ENCODE peak calls at places on chromosomes 16 and 17, in seven cellular contexts. One of them, this sample, is unnamed. For H3K4me1, the result is how much of the 10 kb centered on the place peaks cover.

GRCh38 chr16:20740007-20740883 is 1.4 kb downstream of the THUMPD1 start:
- DNase-seq in IMR-90: no peak
- DNase-seq in mesendoderm: peak
- DNase-seq in neuronal stem cell: no peak
- DNase-seq in H9: no peak
- DNase-seq in H1: no peak
- DNase-seq in mesenchymal stem cell: peak
- DNase-seq in this sample: no peak

GRCh38 chr16:85709766-85710423 is 21.1 kb upstream of the GINS2 start:
- DNase-seq in H9: no peak
- DNase-seq in mesendoderm: no peak
- DNase-seq in mesenchymal stem cell: no peak
- DNase-seq in H1: no peak
- DNase-seq in IMR-90: no peak
- DNase-seq in neuronal stem cell: no peak
- DNase-seq in this sample: no peak

GRCh38 chr17:77332981-77333685 is 192.4 kb downstream of the SEC14L1 start:
- DNase-seq in IMR-90: peak
- DNase-seq in H1: no peak
- DNase-seq in neuronal stem cell: no peak
- DNase-seq in mesendoderm: no peak
- DNase-seq in mesenchymal stem cell: peak
- DNase-seq in H9: no peak
- DNase-seq in this sample: peak

GRCh38 chr17:32318071-32318470 is 23.9 kb downstream of the C17orf75 start:
- DNase-seq in neuronal stem cell: no peak
- DNase-seq in mesenchymal stem cell: no peak
- DNase-seq in mesendoderm: no peak
- DNase-seq in H9: no peak
- DNase-seq in H1: no peak
- DNase-seq in IMR-90: no peak
- DNase-seq in this sample: no peak

GRCh38 chr16:2473999-2474876 is 689 bp upstream of the TBC1D24 start:
- DNase-seq in mesendoderm: no peak
- DNase-seq in IMR-90: peak
- DNase-seq in H9: peak
- DNase-seq in H1: peak
- DNase-seq in neuronal stem cell: no peak
- DNase-seq in mesenchymal stem cell: peak
- DNase-seq in this sample: peak

GRCh38 chr16:62445909-62446308 is 409.7 kb upstream of the CDH8 start:
- DNase-seq in mesendoderm: no peak
- DNase-seq in mesenchymal stem cell: no peak
- DNase-seq in H9: no peak
- DNase-seq in H1: no peak
- DNase-seq in neuronal stem cell: no peak
- DNase-seq in IMR-90: no peak
- DNase-seq in this sample: no peak

GRCh38 chr17:36592316-36592710 is 634 bp downstream of the DHRS11 start:
- DNase-seq in neuronal stem cell: peak
- DNase-seq in mesenchymal stem cell: no peak
- DNase-seq in H9: peak
- DNase-seq in mesendoderm: peak
- DNase-seq in IMR-90: no peak
- DNase-seq in H1: peak
- DNase-seq in this sample: no peak

GRCh38 chr16:89179656-89180315 is 8.2 kb downstream of the CDH15 start:
- DNase-seq in neuronal stem cell: no peak
- DNase-seq in H9: no peak
- DNase-seq in mesendoderm: no peak
- DNase-seq in IMR-90: no peak
- DNase-seq in mesenchymal stem cell: no peak
- DNase-seq in H1: peak
- DNase-seq in this sample: no peak

GRCh38 chr16:68367891-68368601 is 57.2 kb downstream of the PRMT7 start:
- DNase-seq in mesenchymal stem cell: no peak
- DNase-seq in IMR-90: no peak
- DNase-seq in H9: no peak
- DNase-seq in neuronal stem cell: no peak
- DNase-seq in mesendoderm: no peak
- DNase-seq in H1: no peak
- DNase-seq in this sample: no peak

GRCh38 chr16:31177136-31177535 is 2.8 kb upstream of the FUS start:
- DNase-seq in IMR-90: peak
- DNase-seq in mesendoderm: no peak
- DNase-seq in mesenchymal stem cell: peak
- DNase-seq in H1: no peak
- DNase-seq in neuronal stem cell: no peak
- DNase-seq in H9: no peak
- DNase-seq in this sample: no peak

GRCh38 chr17:67837965-67838364 is 12.7 kb downstream of the BPTF start:
- DNase-seq in mesenchymal stem cell: no peak
- DNase-seq in mesendoderm: no peak
- DNase-seq in H1: peak
- DNase-seq in IMR-90: no peak
- DNase-seq in H9: no peak
- DNase-seq in neuronal stem cell: no peak
- DNase-seq in this sample: no peak

GRCh38 chr16:31487720-31488629 is 5.1 kb downstream of the SLC5A2 start:
- DNase-seq in mesendoderm: peak
- DNase-seq in H9: peak
- DNase-seq in neuronal stem cell: no peak
- DNase-seq in H1: peak
- DNase-seq in mesenchymal stem cell: peak
- DNase-seq in IMR-90: peak
- DNase-seq in this sample: peak

GRCh38 chr17:30236297-30236624 is 764 bp upstream of the SLC6A4 start:
- DNase-seq in H1: no peak
- DNase-seq in IMR-90: no peak
- DNase-seq in mesenchymal stem cell: no peak
- DNase-seq in H9: no peak
- DNase-seq in mesendoderm: no peak
- DNase-seq in neuronal stem cell: no peak
- DNase-seq in this sample: peak

GRCh38 chr17:82200743-82201497 is 11.7 kb downstream of the CCDC57 start:
- DNase-seq in mesendoderm: no peak
- DNase-seq in H9: no peak
- DNase-seq in neuronal stem cell: no peak
- DNase-seq in mesenchymal stem cell: peak
- DNase-seq in H1: no peak
- DNase-seq in IMR-90: no peak
- DNase-seq in this sample: no peak

GRCh38 chr17:78622491-78623265 is 45.5 kb upstream of the DNAH17 start:
- DNase-seq in neuronal stem cell: no peak
- DNase-seq in mesendoderm: no peak
- DNase-seq in H1: no peak
- DNase-seq in H9: no peak
- DNase-seq in IMR-90: no peak
- DNase-seq in mesenchymal stem cell: no peak
- DNase-seq in this sample: no peak

GRCh38 chr17:1351967-1352366 is 48.1 kb downstream of the YWHAE start:
- DNase-seq in H9: no peak
- DNase-seq in neuronal stem cell: no peak
- DNase-seq in IMR-90: no peak
- DNase-seq in H1: no peak
- DNase-seq in mesenchymal stem cell: no peak
- DNase-seq in mesendoderm: no peak
- DNase-seq in this sample: no peak

GRCh38 chr17:74736423-74737298 is at the start of gene RAB37:
- DNase-seq in H1: peak
- DNase-seq in mesendoderm: peak
- DNase-seq in IMR-90: no peak
- DNase-seq in H9: peak
- DNase-seq in mesenchymal stem cell: no peak
- DNase-seq in neuronal stem cell: no peak
- DNase-seq in this sample: no peak

GRCh38 chr17:32461853-32462617 is 17.7 kb downstream of the PSMD11 start:
- DNase-seq in IMR-90: peak
- DNase-seq in mesenchymal stem cell: peak
- DNase-seq in mesendoderm: peak
- DNase-seq in H9: peak
- DNase-seq in H1: peak
- DNase-seq in neuronal stem cell: peak
- DNase-seq in this sample: peak

GRCh38 chr17:51607512-51607911 is 347.2 kb downstream of the UTP18 start:
- DNase-seq in H9: no peak
- DNase-seq in H1: no peak
- DNase-seq in mesenchymal stem cell: no peak
- DNase-seq in mesendoderm: peak
- DNase-seq in IMR-90: no peak
- DNase-seq in neuronal stem cell: no peak
- DNase-seq in this sample: no peak

GRCh38 chr17:47423406-47424295 is 99.9 kb downstream of the EFCAB13 start:
- DNase-seq in H1: peak
- DNase-seq in IMR-90: no peak
- DNase-seq in mesendoderm: peak
- DNase-seq in mesenchymal stem cell: peak
- DNase-seq in H9: peak
- DNase-seq in neuronal stem cell: no peak
- DNase-seq in this sample: peak
- H3K4ac ChIP-seq in H1: no peak
- H3K4ac ChIP-seq in IMR-90: no peak
- H3K4ac ChIP-seq in mesendoderm: no peak
- H3K4ac ChIP-seq in mesenchymal stem cell: no peak
- H3K4ac ChIP-seq in H9: no peak
- H3K4ac ChIP-seq in neuronal stem cell: no peak
- H3K4ac ChIP-seq in this sample: no peak

GRCh38 chr16:75254359-75254837 is 3.0 kb upstream of the BCAR1 start:
- DNase-seq in IMR-90: peak
- DNase-seq in mesenchymal stem cell: peak
- DNase-seq in mesendoderm: peak
- DNase-seq in H9: peak
- DNase-seq in neuronal stem cell: no peak
- DNase-seq in H1: no peak
- DNase-seq in this sample: peak

GRCh38 chr16:75256059-75256870 is 4.8 kb upstream of the BCAR1 start:
- DNase-seq in H9: peak
- DNase-seq in IMR-90: no peak
- DNase-seq in H1: no peak
- DNase-seq in mesenchymal stem cell: peak
- DNase-seq in mesendoderm: peak
- DNase-seq in neuronal stem cell: no peak
- DNase-seq in this sample: no peak

GRCh38 chr16:75258807-75259141 is 7.3 kb upstream of the BCAR1 start:
- DNase-seq in IMR-90: no peak
- DNase-seq in neuronal stem cell: no peak
- DNase-seq in mesenchymal stem cell: no peak
- DNase-seq in H1: no peak
- DNase-seq in mesendoderm: no peak
- DNase-seq in H9: no peak
- DNase-seq in this sample: no peak

GRCh38 chr16:75257886-75258806 is 6.7 kb upstream of the BCAR1 start:
- DNase-seq in IMR-90: no peak
- DNase-seq in mesenchymal stem cell: peak
- DNase-seq in H9: no peak
- DNase-seq in mesendoderm: no peak
- DNase-seq in H1: no peak
- DNase-seq in neuronal stem cell: no peak
- DNase-seq in this sample: no peak

GRCh38 chr16:75256871-75257343 is 5.5 kb upstream of the BCAR1 start:
- DNase-seq in mesendoderm: peak
- DNase-seq in IMR-90: peak
- DNase-seq in mesenchymal stem cell: peak
- DNase-seq in neuronal stem cell: no peak
- DNase-seq in H9: peak
- DNase-seq in H1: no peak
- DNase-seq in this sample: no peak
- H3K4me1 ChIP-seq in mesendoderm: under half
- H3K4me1 ChIP-seq in IMR-90: half or more
- H3K4me1 ChIP-seq in mesenchymal stem cell: half or more
- H3K4me1 ChIP-seq in neuronal stem cell: half or more
- H3K4me1 ChIP-seq in H9: under half
- H3K4me1 ChIP-seq in H1: half or more
- H3K4me1 ChIP-seq in this sample: half or more

DNA sequence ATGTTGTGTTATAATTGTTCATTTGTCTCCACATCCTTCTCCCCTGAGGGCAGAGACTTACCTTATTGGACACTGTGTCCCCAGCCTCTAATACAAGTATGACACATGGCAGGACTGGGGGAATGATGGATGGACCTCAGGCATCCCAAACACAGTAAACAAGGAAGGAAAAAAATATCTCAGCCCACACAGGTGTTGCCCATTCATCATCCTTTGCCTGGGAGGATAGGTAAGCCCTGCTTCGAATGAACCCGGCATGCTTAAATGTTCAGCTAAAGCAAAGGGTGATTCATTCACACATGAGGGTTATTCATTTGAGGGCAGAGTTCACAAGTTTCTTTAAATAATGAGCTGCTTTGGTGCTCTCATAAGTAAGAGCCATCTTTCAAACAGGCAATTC is 34.7 kb downstream of the MMD start:
- DNase-seq in mesendoderm: no peak
- DNase-seq in mesenchymal stem cell: no peak
- DNase-seq in neuronal stem cell: no peak
- DNase-seq in H9: no peak
- DNase-seq in H1: no peak
- DNase-seq in IMR-90: no peak
- DNase-seq in this sample: no peak
- H2BK120ac ChIP-seq in mesendoderm: no peak
- H2BK120ac ChIP-seq in mesenchymal stem cell: no peak
- H2BK120ac ChIP-seq in neuronal stem cell: no peak
- H2BK120ac ChIP-seq in H9: no peak
- H2BK120ac ChIP-seq in H1: no peak
- H2BK120ac ChIP-seq in IMR-90: no peak
- H2BK120ac ChIP-seq in this sample: no peak

GRCh38 chr17:71966459-71967313 is 154.1 kb upstream of the SOX9 start:
- DNase-seq in neuronal stem cell: no peak
- DNase-seq in mesenchymal stem cell: no peak
- DNase-seq in H1: no peak
- DNase-seq in mesendoderm: no peak
- DNase-seq in H9: no peak
- DNase-seq in IMR-90: no peak
- DNase-seq in this sample: no peak

GRCh38 chr17:71969500-71969899 is 151.3 kb upstream of the SOX9 start:
- DNase-seq in H1: no peak
- DNase-seq in neuronal stem cell: no peak
- DNase-seq in H9: no peak
- DNase-seq in IMR-90: no peak
- DNase-seq in mesenchymal stem cell: no peak
- DNase-seq in mesendoderm: no peak
- DNase-seq in this sample: no peak

GRCh38 chr17:71974051-71974450 is 146.8 kb upstream of the SOX9 start:
- DNase-seq in neuronal stem cell: no peak
- DNase-seq in H9: no peak
- DNase-seq in IMR-90: no peak
- DNase-seq in mesendoderm: no peak
- DNase-seq in mesenchymal stem cell: no peak
- DNase-seq in H1: no peak
- DNase-seq in this sample: no peak

GRCh38 chr17:71966055-71966454 is 154.8 kb upstream of the SOX9 start:
- DNase-seq in neuronal stem cell: no peak
- DNase-seq in mesendoderm: no peak
- DNase-seq in mesenchymal stem cell: no peak
- DNase-seq in H1: no peak
- DNase-seq in H9: no peak
- DNase-seq in IMR-90: no peak
- DNase-seq in this sample: no peak

DNA sequence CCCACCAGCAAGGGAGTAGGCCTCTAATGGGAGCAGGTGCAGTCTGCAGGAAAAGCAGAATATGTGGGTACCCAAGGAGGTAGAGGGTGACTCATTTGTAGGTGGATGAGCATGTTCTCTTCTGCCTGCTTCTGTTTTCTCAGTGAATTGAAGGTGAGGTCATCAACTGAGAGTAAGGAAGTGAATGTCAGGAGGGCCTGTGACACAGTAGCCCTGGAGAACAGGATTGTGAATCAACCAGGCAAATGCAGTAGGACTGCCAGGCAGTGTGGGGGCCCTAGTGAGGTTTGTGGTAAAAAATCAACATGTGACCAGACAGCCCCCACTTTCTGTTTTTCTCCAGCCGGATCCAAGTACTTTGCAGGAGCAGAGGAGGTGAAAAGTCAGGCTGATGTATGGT is 150.5 kb upstream of the SOX9 start:
- DNase-seq in mesenchymal stem cell: no peak
- DNase-seq in H1: no peak
- DNase-seq in IMR-90: peak
- DNase-seq in neuronal stem cell: no peak
- DNase-seq in mesendoderm: peak
- DNase-seq in H9: no peak
- DNase-seq in this sample: no peak
- H3K4ac ChIP-seq in mesenchymal stem cell: no peak
- H3K4ac ChIP-seq in H1: no peak
- H3K4ac ChIP-seq in IMR-90: no peak
- H3K4ac ChIP-seq in neuronal stem cell: no peak
- H3K4ac ChIP-seq in mesendoderm: no peak
- H3K4ac ChIP-seq in H9: no peak
- H3K4ac ChIP-seq in this sample: no peak

This sample was measured in trophoblast cell.